ENCODE peak calls at places on chromosomes 13 and 19, in five cellular contexts. N, R, L, J and B are unnamed samples.

GRCh38 chr19:49847731-49848696 is 2.9 kb upstream of the PTOV1 start:
- DNase-seq in N (no peak), L (no peak), J (no peak), R (no peak), B (no peak)

GRCh38 chr19:39007096-39007495 is 25.3 kb downstream of the FBXO27 start:
- DNase-seq in L (no peak), J (no peak), N (no peak), R (no peak), B (no peak)

GRCh38 chr19:55382013-55382412 is 2.1 kb downstream of the TMEM238 start:
- DNase-seq in N (no peak), L (no peak), R (no peak), J (no peak), B (no peak)

GRCh38 chr19:6056801-6057650 is 53.3 kb downstream of the RFX2 start:
- DNase-seq in N (no peak), J (peak; percentile 78), L (no peak), R (peak; percentile 84), B (no peak)

GRCh38 chr13:20118268-20119140 is 42.3 kb downstream of the GJA3 start:
- DNase-seq in N (no peak), J (peak; percentile 70), L (peak; percentile 28), R (no peak), B (no peak)

GRCh38 chr19:1728816-1729567 is 24.3 kb upstream of the ONECUT3 start:
- DNase-seq in N (no peak), L (no peak), R (no peak), J (no peak), B (no peak)

GRCh38 chr19:38735257-38735686 is 9.0 kb downstream of the CAPN12 start:
- DNase-seq in J (no peak), L (peak; percentile 38), N (no peak), R (no peak), B (no peak)

GRCh38 chr13:18947376-18947977 is 234.1 kb downstream of the TUBA3C start:
- DNase-seq in J (no peak), N (no peak), R (no peak), L (no peak), B (no peak)

GRCh38 chr13:107641574-107641973 is 573.8 kb downstream of the LIG4 start:
- DNase-seq in R (no peak), L (no peak), J (no peak), N (no peak), B (no peak)

GRCh38 chr19:21221653-21222052 is 79.8 kb downstream of the ZNF431 start:
- DNase-seq in N (no peak), J (no peak), R (no peak), L (no peak), B (no peak)

GRCh38 chr13:66635526-66635925 is 594.6 kb downstream of the PCDH9 start:
- DNase-seq in N (no peak), J (no peak), R (no peak), L (no peak), B (peak; percentile 31)

GRCh38 chr19:41886761-41887710 is 4.1 kb downstream of the ARHGEF1 start:
- DNase-seq in J (no peak), N (no peak), L (peak; percentile 59), R (no peak), B (no peak)

GRCh38 chr19:29560313-29561075 is 34.7 kb downstream of the VSTM2B start:
- DNase-seq in R (no peak), J (no peak), N (no peak), L (no peak), B (no peak)

GRCh38 chr13:44770951-44771350 is 194.8 kb upstream of the TSC22D1 start:
- DNase-seq in N (no peak), L (no peak), J (no peak), R (no peak), B (no peak)

GRCh38 chr13:22012676-22013075 is 341.8 kb downstream of the FGF9 start:
- DNase-seq in R (no peak), J (no peak), N (no peak), L (no peak), B (no peak)

GRCh38 chr13:38819053-38819452 is 132.2 kb downstream of the FREM2 start:
- DNase-seq in L (no peak), N (no peak), J (no peak), R (no peak), B (no peak)

GRCh38 chr13:98994896-98995295 is 17.0 kb upstream of the DOCK9 start:
- DNase-seq in J (no peak), R (no peak), N (no peak), L (no peak), B (no peak)

GRCh38 chr19:10550336-10550735 is 6.6 kb downstream of the ATG4D start:
- DNase-seq in R (no peak), L (no peak), N (no peak), J (no peak), B (no peak)

GRCh38 chr13:101576452-101576851 is 124.0 kb downstream of the ITGBL1 start:
- DNase-seq in J (no peak), N (no peak), L (no peak), R (no peak), B (no peak)

GRCh38 chr19:40692212-40692551 is 1.7 kb upstream of the NUMBL start:
- DNase-seq in J (no peak), R (no peak), N (no peak), L (no peak), B (no peak)

GRCh38 chr13:98729526-98730057 is 22.9 kb downstream of the SLC15A1 start:
- DNase-seq in J (no peak), L (no peak), N (no peak), R (no peak), B (no peak)

GRCh38 chr19:14440049-14440448 is 6.9 kb downstream of the PKN1 start:
- DNase-seq in N (no peak), R (no peak), L (peak; percentile 63), J (peak; percentile 85), B (no peak)

GRCh38 chr13:33556828-33557227 is 261.1 kb upstream of the RFC3 start:
- DNase-seq in L (no peak), N (no peak), R (no peak), J (no peak), B (no peak)

GRCh38 chr13:108549989-108550388 is 79.4 kb upstream of the MYO16 start:
- DNase-seq in N (no peak), L (no peak), J (no peak), R (no peak), B (no peak)

GRCh38 chr13:111033172-111034133 is 81.7 kb upstream of the ARHGEF7 start:
- DNase-seq in J (no peak), R (no peak), N (no peak), L (no peak), B (no peak)

GRCh38 chr19:33794578-33795369 is 1.9 kb upstream of the KCTD15 start:
- DNase-seq in R (no peak), L (no peak), N (peak; percentile 26), J (peak; percentile 58), B (no peak)

GRCh38 chr19:16185123-16185924 is at the start of gene FAM32A:
- DNase-seq in J (peak; percentile 99), R (peak; percentile 97), L (peak; percentile 98), N (peak; percentile 97), B (peak; percentile 99)

GRCh38 chr19:16188521-16188920 is 3.3 kb downstream of the FAM32A start:
- DNase-seq in R (no peak), N (no peak), J (no peak), L (no peak), B (no peak)

GRCh38 chr19:16180611-16181010 is 4.6 kb upstream of the FAM32A start:
- DNase-seq in N (no peak), J (no peak), R (no peak), L (no peak), B (no peak)

GRCh38 chr19:16185925-16186234 is 670 bp downstream of the FAM32A start:
- DNase-seq in R (no peak), J (no peak), N (no peak), L (no peak), B (no peak)

GRCh38 chr19:16184665-16185122 is 516 bp upstream of the FAM32A start:
- DNase-seq in N (no peak), J (no peak), R (no peak), L (no peak), B (no peak)
- H3K4me3 ChIP-seq in N (peak overlapping the region; percentile 70), J (peak overlapping the region; percentile 99), R (peak overlapping the region; percentile 100), L (peak overlapping the region; percentile 88), B (peak overlapping the region; percentile 79)

GRCh38 chr19:3809881-3810707 is 23.9 kb upstream of the MATK start:
- DNase-seq in R (no peak), J (no peak), N (no peak), L (no peak), B (no peak)
- H3K27me3 ChIP-seq in R (no peaks in the 10 kb centered on the region), J (no peaks in the 10 kb centered on the region), N (peaks cover 2% of the 10 kb centered on the region), L (no peaks in the 10 kb centered on the region), B (no peaks in the 10 kb centered on the region)

GRCh38 chr19:22783651-22784050 is 300 bp downstream of the ZNF99 start:
- DNase-seq in R (no peak), J (peak; percentile 35), N (no peak), L (no peak), B (no peak)

GRCh38 chr19:22784051-22784450 is at the start of gene ZNF99:
- DNase-seq in R (peak; percentile 5), N (no peak), L (no peak), J (peak; percentile 85), B (no peak)
- H3K4me3 ChIP-seq in R (peak within 1 kb of the TSS; percentile 66), N (no peak within 1 kb of the TSS), L (no peak within 1 kb of the TSS), J (peak within 1 kb of the TSS; percentile 47), B (no peak within 1 kb of the TSS)

GRCh38 chr19:9010693-9011092 is 484 bp upstream of the MUC16 start:
- DNase-seq in N (no peak), J (no peak), R (no peak), L (no peak), B (no peak)

GRCh38 chr19:9011875-9012274 is 1.7 kb upstream of the MUC16 start:
- DNase-seq in R (no peak), L (no peak), N (no peak), J (no peak), B (no peak)

GRCh38 chr19:9009935-9010651 is at the start of gene MUC16:
- DNase-seq in J (no peak), N (no peak), R (no peak), L (no peak), B (no peak)

GRCh38 chr19:9014809-9015208 is 4.6 kb upstream of the MUC16 start:
- DNase-seq in L (no peak), R (no peak), N (no peak), J (no peak), B (no peak)

DNA sequence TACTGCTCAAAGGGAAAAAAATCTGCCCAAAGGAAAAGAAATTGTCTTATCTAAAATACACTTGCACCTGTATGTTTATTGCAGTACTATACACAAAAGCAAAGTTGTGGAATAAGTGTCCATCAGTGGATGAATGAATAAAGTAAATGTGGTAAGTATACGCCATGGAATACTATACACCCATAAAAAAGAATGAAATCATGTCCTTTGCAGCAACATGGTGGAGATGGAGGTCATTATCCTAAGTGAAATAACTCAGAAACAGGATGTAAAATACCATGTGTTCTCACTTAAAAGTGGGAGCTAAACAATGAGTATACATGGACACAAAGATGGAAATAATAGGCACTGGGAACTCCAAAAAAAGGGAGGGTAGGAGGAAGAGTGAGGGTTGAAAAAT is 3.8 kb upstream of the MUC16 start:
- DNase-seq in J (no peak), N (no peak), L (no peak), R (no peak), B (no peak)
- H3K27me3 ChIP-seq in J (no peaks in the 10 kb centered on the region), N (no peaks in the 10 kb centered on the region), L (no peaks in the 10 kb centered on the region), R (no peaks in the 10 kb centered on the region), B (no peaks in the 10 kb centered on the region)

GRCh38 chr13:50843256-50844043 is at the start of gene DLEU7:
- DNase-seq in N (peak; percentile 82), L (no peak), J (no peak), R (no peak), B (no peak)
- H3K4me3 ChIP-seq in N (peak within 1 kb of the TSS; percentile 57), L (no peak within 1 kb of the TSS), J (peak within 1 kb of the TSS; percentile 31), R (peak within 1 kb of the TSS; percentile 59), B (no peak within 1 kb of the TSS)

GRCh38 chr19:46546194-46546896 is 50.7 kb upstream of the PNMA8B start:
- DNase-seq in R (no peak), J (no peak), N (no peak), L (no peak), B (peak; percentile 72)
- H3K27me3 ChIP-seq in R (no peaks in the 10 kb centered on the region), J (no peaks in the 10 kb centered on the region), N (no peaks in the 10 kb centered on the region), L (peaks cover 6% of the 10 kb centered on the region), B (no peaks in the 10 kb centered on the region)